ENCODE peak calls at places on chromosomes 12 and 14, in eight cellular contexts. One of them, this sample, is unnamed.

GRCh38 chr14:24426150-24426911 is 3.1 kb downstream of the CBLN3 start:
- DNase-seq in cardiac fibroblast: no peak
- DNase-seq in uterus: no peak
- DNase-seq in skeletal muscle cell: no peak
- DNase-seq in stimulated activated CD4-positive, alpha-beta T cell treated with anti-CD3 and anti-CD28 coated beads, TNF-alpha, amount 100 ng/mL, for 48 hours: no peak
- DNase-seq in HFF-Myc: no peak
- DNase-seq in psoas muscle: no peak
- DNase-seq in activated naive CD4-positive, alpha-beta T cell treated with Interleukin-2 at 50 U/mL for 16 hours: no peak
- DNase-seq in this sample: no peak

GRCh38 chr12:67422081-67422480 is 152.9 kb downstream of the CAND1 start:
- DNase-seq in cardiac fibroblast: no peak
- DNase-seq in uterus: no peak
- DNase-seq in skeletal muscle cell: no peak
- DNase-seq in stimulated activated CD4-positive, alpha-beta T cell treated with anti-CD3 and anti-CD28 coated beads, TNF-alpha, amount 100 ng/mL, for 48 hours: no peak
- DNase-seq in HFF-Myc: no peak
- DNase-seq in psoas muscle: no peak
- DNase-seq in activated naive CD4-positive, alpha-beta T cell treated with Interleukin-2 at 50 U/mL for 16 hours: no peak
- DNase-seq in this sample: no peak

GRCh38 chr12:20369164-20370000 is 1.0 kb downstream of the PDE3A start:
- DNase-seq in cardiac fibroblast: peak; percentile 77
- DNase-seq in uterus: peak; percentile 71
- DNase-seq in skeletal muscle cell: peak; percentile 26
- DNase-seq in stimulated activated CD4-positive, alpha-beta T cell treated with anti-CD3 and anti-CD28 coated beads, TNF-alpha, amount 100 ng/mL, for 48 hours: no peak
- DNase-seq in HFF-Myc: no peak
- DNase-seq in psoas muscle: peak; percentile 63
- DNase-seq in activated naive CD4-positive, alpha-beta T cell treated with Interleukin-2 at 50 U/mL for 16 hours: no peak
- DNase-seq in this sample: peak; percentile 3

GRCh38 chr12:50411051-50411660 is 10.5 kb downstream of the LARP4 start:
- DNase-seq in cardiac fibroblast: peak; percentile 53
- DNase-seq in uterus: no peak
- DNase-seq in skeletal muscle cell: no peak
- DNase-seq in stimulated activated CD4-positive, alpha-beta T cell treated with anti-CD3 and anti-CD28 coated beads, TNF-alpha, amount 100 ng/mL, for 48 hours: no peak
- DNase-seq in HFF-Myc: no peak
- DNase-seq in psoas muscle: peak; percentile 30
- DNase-seq in activated naive CD4-positive, alpha-beta T cell treated with Interleukin-2 at 50 U/mL for 16 hours: no peak
- DNase-seq in this sample: no peak

GRCh38 chr14:97692084-97692483 is 894.9 kb downstream of the VRK1 start:
- DNase-seq in cardiac fibroblast: no peak
- DNase-seq in uterus: no peak
- DNase-seq in skeletal muscle cell: no peak
- DNase-seq in stimulated activated CD4-positive, alpha-beta T cell treated with anti-CD3 and anti-CD28 coated beads, TNF-alpha, amount 100 ng/mL, for 48 hours: no peak
- DNase-seq in HFF-Myc: no peak
- DNase-seq in psoas muscle: no peak
- DNase-seq in activated naive CD4-positive, alpha-beta T cell treated with Interleukin-2 at 50 U/mL for 16 hours: no peak
- DNase-seq in this sample: no peak

GRCh38 chr12:6178981-6179761 is 21.0 kb upstream of the CD9 start:
- DNase-seq in cardiac fibroblast: peak; percentile 7
- DNase-seq in uterus: no peak
- DNase-seq in skeletal muscle cell: no peak
- DNase-seq in stimulated activated CD4-positive, alpha-beta T cell treated with anti-CD3 and anti-CD28 coated beads, TNF-alpha, amount 100 ng/mL, for 48 hours: no peak
- DNase-seq in HFF-Myc: no peak
- DNase-seq in psoas muscle: no peak
- DNase-seq in activated naive CD4-positive, alpha-beta T cell treated with Interleukin-2 at 50 U/mL for 16 hours: no peak
- DNase-seq in this sample: no peak

GRCh38 chr12:47967461-47968430 is 4.3 kb downstream of the TMEM106C start:
- DNase-seq in cardiac fibroblast: peak; percentile 61
- DNase-seq in uterus: no peak
- DNase-seq in skeletal muscle cell: peak; percentile 75
- DNase-seq in stimulated activated CD4-positive, alpha-beta T cell treated with anti-CD3 and anti-CD28 coated beads, TNF-alpha, amount 100 ng/mL, for 48 hours: no peak
- DNase-seq in HFF-Myc: no peak
- DNase-seq in psoas muscle: no peak
- DNase-seq in activated naive CD4-positive, alpha-beta T cell treated with Interleukin-2 at 50 U/mL for 16 hours: no peak
- DNase-seq in this sample: no peak

GRCh38 chr12:103833891-103834290 is 7.1 kb downstream of the NT5DC3 start:
- DNase-seq in cardiac fibroblast: no peak
- DNase-seq in uterus: no peak
- DNase-seq in skeletal muscle cell: no peak
- DNase-seq in stimulated activated CD4-positive, alpha-beta T cell treated with anti-CD3 and anti-CD28 coated beads, TNF-alpha, amount 100 ng/mL, for 48 hours: no peak
- DNase-seq in HFF-Myc: no peak
- DNase-seq in psoas muscle: no peak
- DNase-seq in activated naive CD4-positive, alpha-beta T cell treated with Interleukin-2 at 50 U/mL for 16 hours: no peak
- DNase-seq in this sample: no peak

GRCh38 chr12:40730281-40730680 is 38.0 kb downstream of the CNTN1 start:
- DNase-seq in cardiac fibroblast: no peak
- DNase-seq in uterus: no peak
- DNase-seq in skeletal muscle cell: no peak
- DNase-seq in stimulated activated CD4-positive, alpha-beta T cell treated with anti-CD3 and anti-CD28 coated beads, TNF-alpha, amount 100 ng/mL, for 48 hours: no peak
- DNase-seq in HFF-Myc: no peak
- DNase-seq in psoas muscle: no peak
- DNase-seq in activated naive CD4-positive, alpha-beta T cell treated with Interleukin-2 at 50 U/mL for 16 hours: no peak
- DNase-seq in this sample: no peak

GRCh38 chr14:72679106-72679505 is 214.8 kb downstream of the DPF3 start:
- DNase-seq in cardiac fibroblast: peak; percentile 65
- DNase-seq in uterus: no peak
- DNase-seq in skeletal muscle cell: no peak
- DNase-seq in stimulated activated CD4-positive, alpha-beta T cell treated with anti-CD3 and anti-CD28 coated beads, TNF-alpha, amount 100 ng/mL, for 48 hours: no peak
- DNase-seq in HFF-Myc: no peak
- DNase-seq in psoas muscle: peak; percentile 44
- DNase-seq in activated naive CD4-positive, alpha-beta T cell treated with Interleukin-2 at 50 U/mL for 16 hours: no peak
- DNase-seq in this sample: no peak

GRCh38 chr12:12278899-12279298 is 12.1 kb upstream of the LRP6 start:
- DNase-seq in cardiac fibroblast: peak; percentile 45
- DNase-seq in uterus: no peak
- DNase-seq in skeletal muscle cell: no peak
- DNase-seq in stimulated activated CD4-positive, alpha-beta T cell treated with anti-CD3 and anti-CD28 coated beads, TNF-alpha, amount 100 ng/mL, for 48 hours: no peak
- DNase-seq in HFF-Myc: no peak
- DNase-seq in psoas muscle: no peak
- DNase-seq in activated naive CD4-positive, alpha-beta T cell treated with Interleukin-2 at 50 U/mL for 16 hours: no peak
- DNase-seq in this sample: no peak

GRCh38 chr14:53924754-53925153 is 31.9 kb downstream of the BMP4 start:
- DNase-seq in cardiac fibroblast: peak; percentile 83
- DNase-seq in uterus: no peak
- DNase-seq in skeletal muscle cell: peak; percentile 77
- DNase-seq in stimulated activated CD4-positive, alpha-beta T cell treated with anti-CD3 and anti-CD28 coated beads, TNF-alpha, amount 100 ng/mL, for 48 hours: no peak
- DNase-seq in HFF-Myc: peak; percentile 73
- DNase-seq in psoas muscle: no peak
- DNase-seq in activated naive CD4-positive, alpha-beta T cell treated with Interleukin-2 at 50 U/mL for 16 hours: no peak
- DNase-seq in this sample: no peak

GRCh38 chr14:52380294-52380693 is 66.2 kb downstream of the PTGER2 start:
- DNase-seq in cardiac fibroblast: peak; percentile 69
- DNase-seq in uterus: no peak
- DNase-seq in skeletal muscle cell: no peak
- DNase-seq in stimulated activated CD4-positive, alpha-beta T cell treated with anti-CD3 and anti-CD28 coated beads, TNF-alpha, amount 100 ng/mL, for 48 hours: no peak
- DNase-seq in HFF-Myc: no peak
- DNase-seq in psoas muscle: no peak
- DNase-seq in activated naive CD4-positive, alpha-beta T cell treated with Interleukin-2 at 50 U/mL for 16 hours: no peak
- DNase-seq in this sample: no peak

GRCh38 chr12:131806654-131807053 is 21.5 kb upstream of the MMP17 start:
- DNase-seq in cardiac fibroblast: no peak
- DNase-seq in uterus: no peak
- DNase-seq in skeletal muscle cell: no peak
- DNase-seq in stimulated activated CD4-positive, alpha-beta T cell treated with anti-CD3 and anti-CD28 coated beads, TNF-alpha, amount 100 ng/mL, for 48 hours: no peak
- DNase-seq in HFF-Myc: no peak
- DNase-seq in psoas muscle: no peak
- DNase-seq in activated naive CD4-positive, alpha-beta T cell treated with Interleukin-2 at 50 U/mL for 16 hours: no peak
- DNase-seq in this sample: no peak

GRCh38 chr12:100114574-100114973 is 28.1 kb downstream of the BLTP3B start:
- DNase-seq in cardiac fibroblast: no peak
- DNase-seq in uterus: no peak
- DNase-seq in skeletal muscle cell: no peak
- DNase-seq in stimulated activated CD4-positive, alpha-beta T cell treated with anti-CD3 and anti-CD28 coated beads, TNF-alpha, amount 100 ng/mL, for 48 hours: no peak
- DNase-seq in HFF-Myc: peak; percentile 12
- DNase-seq in psoas muscle: no peak
- DNase-seq in activated naive CD4-positive, alpha-beta T cell treated with Interleukin-2 at 50 U/mL for 16 hours: no peak
- DNase-seq in this sample: no peak

GRCh38 chr12:49342066-49342913 is 4.4 kb upstream of the DNAJC22 start:
- DNase-seq in cardiac fibroblast: peak; percentile 80
- DNase-seq in uterus: peak; percentile 73
- DNase-seq in skeletal muscle cell: no peak
- DNase-seq in stimulated activated CD4-positive, alpha-beta T cell treated with anti-CD3 and anti-CD28 coated beads, TNF-alpha, amount 100 ng/mL, for 48 hours: peak; percentile 76
- DNase-seq in HFF-Myc: no peak
- DNase-seq in psoas muscle: peak; percentile 73
- DNase-seq in activated naive CD4-positive, alpha-beta T cell treated with Interleukin-2 at 50 U/mL for 16 hours: peak; percentile 79
- DNase-seq in this sample: peak; percentile 75

GRCh38 chr12:14836336-14837210 is 6.8 kb downstream of the ART4 start:
- DNase-seq in cardiac fibroblast: peak; percentile 96
- DNase-seq in uterus: no peak
- DNase-seq in skeletal muscle cell: peak; percentile 67
- DNase-seq in stimulated activated CD4-positive, alpha-beta T cell treated with anti-CD3 and anti-CD28 coated beads, TNF-alpha, amount 100 ng/mL, for 48 hours: no peak
- DNase-seq in HFF-Myc: no peak
- DNase-seq in psoas muscle: no peak
- DNase-seq in activated naive CD4-positive, alpha-beta T cell treated with Interleukin-2 at 50 U/mL for 16 hours: no peak
- DNase-seq in this sample: no peak

GRCh38 chr12:18414671-18415070 is 153.4 kb downstream of the PIK3C2G start:
- DNase-seq in cardiac fibroblast: no peak
- DNase-seq in uterus: no peak
- DNase-seq in skeletal muscle cell: no peak
- DNase-seq in stimulated activated CD4-positive, alpha-beta T cell treated with anti-CD3 and anti-CD28 coated beads, TNF-alpha, amount 100 ng/mL, for 48 hours: no peak
- DNase-seq in HFF-Myc: no peak
- DNase-seq in psoas muscle: no peak
- DNase-seq in activated naive CD4-positive, alpha-beta T cell treated with Interleukin-2 at 50 U/mL for 16 hours: no peak
- DNase-seq in this sample: no peak

GRCh38 chr14:92122761-92123160 is 992 bp downstream of the CPSF2 start:
- DNase-seq in cardiac fibroblast: peak; percentile 21
- DNase-seq in uterus: no peak
- DNase-seq in skeletal muscle cell: no peak
- DNase-seq in stimulated activated CD4-positive, alpha-beta T cell treated with anti-CD3 and anti-CD28 coated beads, TNF-alpha, amount 100 ng/mL, for 48 hours: no peak
- DNase-seq in HFF-Myc: no peak
- DNase-seq in psoas muscle: no peak
- DNase-seq in activated naive CD4-positive, alpha-beta T cell treated with Interleukin-2 at 50 U/mL for 16 hours: peak; percentile 3
- DNase-seq in this sample: no peak

GRCh38 chr12:119594772-119595445 is 1.3 kb downstream of the TMEM233 start:
- DNase-seq in cardiac fibroblast: peak; percentile 31
- DNase-seq in uterus: no peak
- DNase-seq in skeletal muscle cell: peak; percentile 34
- DNase-seq in stimulated activated CD4-positive, alpha-beta T cell treated with anti-CD3 and anti-CD28 coated beads, TNF-alpha, amount 100 ng/mL, for 48 hours: no peak
- DNase-seq in HFF-Myc: no peak
- DNase-seq in psoas muscle: peak; percentile 81
- DNase-seq in activated naive CD4-positive, alpha-beta T cell treated with Interleukin-2 at 50 U/mL for 16 hours: no peak
- DNase-seq in this sample: no peak

GRCh38 chr14:80133457-80133856 is 77.8 kb downstream of the DIO2 start:
- DNase-seq in cardiac fibroblast: no peak
- DNase-seq in uterus: no peak
- DNase-seq in skeletal muscle cell: no peak
- DNase-seq in stimulated activated CD4-positive, alpha-beta T cell treated with anti-CD3 and anti-CD28 coated beads, TNF-alpha, amount 100 ng/mL, for 48 hours: no peak
- DNase-seq in HFF-Myc: no peak
- DNase-seq in psoas muscle: no peak
- DNase-seq in activated naive CD4-positive, alpha-beta T cell treated with Interleukin-2 at 50 U/mL for 16 hours: no peak
- DNase-seq in this sample: no peak

GRCh38 chr14:58809520-58809919 is 171.8 kb downstream of the DACT1 start:
- DNase-seq in cardiac fibroblast: no peak
- DNase-seq in uterus: no peak
- DNase-seq in skeletal muscle cell: no peak
- DNase-seq in stimulated activated CD4-positive, alpha-beta T cell treated with anti-CD3 and anti-CD28 coated beads, TNF-alpha, amount 100 ng/mL, for 48 hours: no peak
- DNase-seq in HFF-Myc: no peak
- DNase-seq in psoas muscle: no peak
- DNase-seq in activated naive CD4-positive, alpha-beta T cell treated with Interleukin-2 at 50 U/mL for 16 hours: no peak
- DNase-seq in this sample: no peak

GRCh38 chr12:93762059-93762719 is 85.0 kb downstream of the CRADD start:
- DNase-seq in cardiac fibroblast: peak; percentile 76
- DNase-seq in uterus: no peak
- DNase-seq in skeletal muscle cell: no peak
- DNase-seq in stimulated activated CD4-positive, alpha-beta T cell treated with anti-CD3 and anti-CD28 coated beads, TNF-alpha, amount 100 ng/mL, for 48 hours: no peak
- DNase-seq in HFF-Myc: no peak
- DNase-seq in psoas muscle: no peak
- DNase-seq in activated naive CD4-positive, alpha-beta T cell treated with Interleukin-2 at 50 U/mL for 16 hours: no peak
- DNase-seq in this sample: no peak